ENCODE peak calls at places on chromosomes 5 and 9, in seven cellular contexts. Q is GM12865; U is germinal center; L is stimulated activated CD8-positive, alpha-beta memory T cell treated with anti-CD3 and anti-CD28 coated beads, Interleukin-4, amount 100 ng/mL, for 48 hours; P is activated CD8-positive, alpha-beta memory T cell treated with anti-CD3 and anti-CD28 coated beads for 1 hour; C is OCI-LY7; O is stimulated activated CD4-positive, alpha-beta T cell treated with anti-CD3 and anti-CD28 coated beads, Interleukin-1b, Interleukin-23, amount 100 ng/mL, for 4 hours. T is an unnamed sample.

GRCh38 chr5:116370886-116371285 is 203.7 kb downstream of the SEMA6A start:
- DNase-seq in L (no peak), U (no peak), P (no peak), O (no peak), C (no peak), Q (no peak), T (no peak)

GRCh38 chr5:136028782-136029742 is at the start of gene TGFBI:
- DNase-seq in C (no peak), O (no peak), L (no peak), U (peak; percentile 66), P (no peak), Q (peak; percentile 40), T (no peak)

GRCh38 chr9:135963938-135964337 is 2.8 kb upstream of the UBAC1 start:
- DNase-seq in P (no peak), U (no peak), C (no peak), Q (no peak), O (no peak), L (no peak), T (no peak)

GRCh38 chr9:81318571-81318970 is 370.8 kb downstream of the TLE1 start:
- DNase-seq in L (no peak), P (no peak), C (no peak), U (no peak), Q (no peak), O (no peak), T (no peak)

GRCh38 chr5:58156977-58157701 is 302.7 kb downstream of the PLK2 start:
- DNase-seq in U (no peak), C (peak; percentile 38), P (no peak), L (no peak), O (no peak), Q (peak; percentile 39), T (no peak)

GRCh38 chr9:137224850-137225694 is at the start of gene CYSRT1:
- DNase-seq in U (no peak), Q (no peak), P (no peak), L (no peak), C (no peak), O (no peak), T (no peak)

GRCh38 chr5:51539232-51539631 is 156.0 kb downstream of the ISL1 start:
- DNase-seq in C (no peak), Q (no peak), O (no peak), U (no peak), L (no peak), P (no peak), T (no peak)

GRCh38 chr5:65072836-65073620 is 304.3 kb downstream of the CWC27 start:
- DNase-seq in O (no peak), C (peak; percentile 96), L (no peak), U (peak; percentile 54), Q (no peak), P (no peak), T (no peak)

GRCh38 chr9:128633057-128633456 is 23.6 kb downstream of the DYNC2I2 start:
- DNase-seq in O (no peak), U (no peak), P (no peak), L (no peak), C (no peak), Q (no peak), T (peak; percentile 44)

GRCh38 chr5:136484808-136485207 is 119.5 kb upstream of the TRPC7 start:
- DNase-seq in L (no peak), U (no peak), P (no peak), C (no peak), O (no peak), Q (peak; percentile 18), T (no peak)

GRCh38 chr5:37436146-37436934 is 57.2 kb downstream of the WDR70 start:
- DNase-seq in L (no peak), Q (peak; percentile 4), U (no peak), P (no peak), O (no peak), C (no peak), T (no peak)

GRCh38 chr5:66542728-66543127 is 53.5 kb upstream of the MAST4 start:
- DNase-seq in U (no peak), C (no peak), Q (no peak), O (no peak), P (no peak), L (no peak), T (peak; percentile 62)

GRCh38 chr9:39588056-39588814 is 232.8 kb downstream of the SPATA31A1 start:
- DNase-seq in P (no peak), U (peak; percentile 1), L (no peak), Q (no peak), O (no peak), C (no peak), T (no peak)

GRCh38 chr5:138574744-138575193 is 432 bp downstream of the HSPA9 start:
- DNase-seq in C (no peak), L (no peak), O (no peak), Q (no peak), U (no peak), P (no peak), T (no peak)

GRCh38 chr9:122121931-122122330 is 28.8 kb upstream of the TTLL11 start:
- DNase-seq in P (no peak), C (no peak), U (no peak), L (no peak), O (no peak), Q (no peak), T (no peak)

GRCh38 chr5:43560128-43560527 is 3.3 kb upstream of the PAIP1 start:
- DNase-seq in U (no peak), O (no peak), P (no peak), Q (peak; percentile 4), L (no peak), C (no peak), T (peak; percentile 74)

GRCh38 chr9:16421534-16421933 is 448.9 kb downstream of the BNC2 start:
- DNase-seq in L (no peak), Q (peak; percentile 13), U (no peak), C (no peak), O (no peak), P (no peak), T (no peak)

GRCh38 chr5:157160001-157160400 is 6.1 kb downstream of the GARIN3 start:
- DNase-seq in U (no peak), L (peak; percentile 62), Q (no peak), P (no peak), O (no peak), C (no peak), T (no peak)

GRCh38 chr5:1124181-1125029 is 12.5 kb upstream of the SLC12A7 start:
- DNase-seq in U (no peak), C (no peak), O (no peak), P (no peak), Q (no peak), L (no peak), T (no peak)

GRCh38 chr5:69074664-69075521 is 18.9 kb upstream of the SLC30A5 start:
- DNase-seq in L (no peak), O (no peak), C (no peak), U (no peak), P (no peak), Q (no peak), T (no peak)

GRCh38 chr9:75071530-75072122 is 16.3 kb downstream of the NMRK1 start:
- DNase-seq in Q (peak; percentile 26), C (peak; percentile 60), P (peak; percentile 42), L (peak; percentile 77), U (no peak), O (peak; percentile 48), T (peak; percentile 46)